ENCODE peak calls at places on chromosomes 12 and 14, in ten cellular contexts. E is H9, U is PC-9, Y is Karpas-422, Q is trophoblast cell, F is fibroblast of lung, P is keratinocyte, R is HCT116, A is neural progenitor cell, H is GM23338. V is an unnamed sample.

GRCh38 chr12:115522010-115522409 is 755.5 kb downstream of the MED13L start:
- DNase-seq in E (no peak), U (no peak), Y (no peak), Q (no peak), F (no peak), P (no peak), R (no peak), A (no peak), H (no peak), V (no peak)

GRCh38 chr12:13044859-13045384 is 741 bp downstream of the FAM234B start:
- DNase-seq in E (no peak), U (no peak), Y (no peak), Q (no peak), F (peak), P (no peak), R (no peak), A (no peak), H (no peak), V (no peak)

GRCh38 chr14:22928237-22929103 is 706 bp downstream of the PRMT5 start:
- DNase-seq in E (no peak), U (no peak), Y (peak), Q (no peak), F (no peak), P (no peak), R (no peak), A (peak), H (no peak), V (no peak)

GRCh38 chr12:116818341-116818856 is 62.8 kb downstream of the HRK start:
- DNase-seq in E (no peak), U (no peak), Y (peak), Q (no peak), F (peak), P (no peak), R (no peak), A (no peak), H (no peak), V (no peak)

GRCh38 chr12:50614167-50614762 is 109.5 kb downstream of the DIP2B start:
- DNase-seq in E (no peak), U (peak), Y (no peak), Q (no peak), F (peak), P (no peak), R (peak), A (no peak), H (peak), V (no peak)

GRCh38 chr14:94897092-94897491 is 127.2 kb upstream of the GSC start:
- DNase-seq in E (no peak), U (no peak), Y (no peak), Q (no peak), F (peak), P (no peak), R (no peak), A (no peak), H (no peak), V (no peak)

GRCh38 chr14:32366995-32367394 is 37.9 kb downstream of the AKAP6 start:
- DNase-seq in E (no peak), U (no peak), Y (no peak), Q (no peak), F (peak), P (no peak), R (no peak), A (peak), H (no peak), V (no peak)

GRCh38 chr14:32693114-32693513 is 245.6 kb upstream of the NPAS3 start:
- DNase-seq in E (peak), U (no peak), Y (no peak), Q (no peak), F (peak), P (no peak), R (no peak), A (no peak), H (peak), V (no peak)

GRCh38 chr12:6891637-6892036 is 13.0 kb upstream of the LRRC23 start:
- DNase-seq in E (no peak), U (no peak), Y (no peak), Q (no peak), F (no peak), P (no peak), R (no peak), A (no peak), H (no peak), V (no peak)

GRCh38 chr12:70732287-70732686 is 95.1 kb upstream of the PTPRB start:
- DNase-seq in E (no peak), U (no peak), Y (no peak), Q (no peak), F (no peak), P (no peak), R (no peak), A (no peak), H (no peak), V (no peak)

GRCh38 chr14:99267871-99268775 is 3.9 kb downstream of the BCL11B start:
- DNase-seq in E (no peak), U (no peak), Y (no peak), Q (no peak), F (no peak), P (no peak), R (no peak), A (no peak), H (no peak), V (no peak)

GRCh38 chr12:79737875-79738718 is 47.3 kb upstream of the PAWR start:
- DNase-seq in E (no peak), U (peak), Y (peak), Q (peak), F (peak), P (peak), R (peak), A (peak), H (peak), V (peak)

GRCh38 chr12:27237790-27238771 is 6.0 kb upstream of the STK38L start:
- DNase-seq in E (no peak), U (peak), Y (no peak), Q (peak), F (no peak), P (no peak), R (no peak), A (no peak), H (no peak), V (no peak)

GRCh38 chr14:51865953-51866747 is 5.7 kb downstream of the GNG2 start:
- DNase-seq in E (no peak), U (no peak), Y (peak), Q (no peak), F (no peak), P (no peak), R (no peak), A (no peak), H (peak), V (no peak)

GRCh38 chr14:21042918-21043317 is 756 bp downstream of the RNASE7 start:
- DNase-seq in E (no peak), U (no peak), Y (no peak), Q (no peak), F (no peak), P (no peak), R (no peak), A (no peak), H (no peak), V (no peak)

GRCh38 chr12:121801601-121802484 is 2.0 kb upstream of the SETD1B start:
- DNase-seq in E (peak), U (no peak), Y (peak), Q (no peak), F (peak), P (no peak), R (no peak), A (peak), H (peak), V (no peak)

GRCh38 chr14:69828879-69829278 is 31.8 kb upstream of the SLC10A1 start:
- DNase-seq in E (no peak), U (no peak), Y (no peak), Q (no peak), F (no peak), P (no peak), R (no peak), A (no peak), H (no peak), V (no peak)

GRCh38 chr12:65740873-65741600 is 83.2 kb upstream of the HMGA2 start:
- DNase-seq in E (peak), U (no peak), Y (no peak), Q (peak), F (peak), P (no peak), R (no peak), A (peak), H (peak), V (peak)

GRCh38 chr14:54187439-54187838 is 209.4 kb upstream of the CDKN3 start:
- DNase-seq in E (no peak), U (no peak), Y (no peak), Q (no peak), F (no peak), P (no peak), R (no peak), A (peak), H (no peak), V (no peak)

GRCh38 chr12:130127909-130128763 is 34.1 kb upstream of the FZD10 start:
- DNase-seq in E (no peak), U (no peak), Y (no peak), Q (no peak), F (no peak), P (no peak), R (no peak), A (no peak), H (no peak), V (no peak)

GRCh38 chr14:100609331-100609870 is 22.2 kb upstream of the BEGAIN start:
- DNase-seq in E (peak), U (no peak), Y (no peak), Q (no peak), F (no peak), P (no peak), R (no peak), A (no peak), H (no peak), V (no peak)

GRCh38 chr12:126858586-126858985 is 1408.4 kb upstream of the TMEM132C start:
- DNase-seq in E (no peak), U (no peak), Y (no peak), Q (no peak), F (no peak), P (no peak), R (no peak), A (no peak), H (no peak), V (no peak)

DNA sequence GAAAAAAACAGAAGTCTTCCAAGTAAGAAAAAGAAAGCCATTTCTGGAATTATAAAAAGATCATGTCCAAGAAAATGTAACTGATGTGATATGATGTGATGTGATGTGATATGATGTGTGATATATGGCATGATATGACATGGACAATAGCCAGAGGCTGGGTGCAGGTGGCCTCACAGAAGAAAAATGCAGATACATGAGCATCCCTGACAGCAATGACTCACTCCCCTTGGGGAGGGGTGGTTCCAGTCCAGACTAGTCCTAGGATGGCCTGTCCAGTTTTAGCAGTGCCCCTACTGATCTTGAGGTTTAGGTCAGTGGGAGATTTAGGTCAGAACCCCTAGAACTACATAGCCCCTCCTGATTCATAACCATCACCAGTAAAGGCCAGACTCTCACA is 3.5 kb upstream of the RHOJ start:
- DNase-seq in E (no peak), U (no peak), Y (no peak), Q (peak), F (no peak), P (no peak), R (no peak), A (no peak), H (no peak), V (no peak)
- H3K4me2 ChIP-seq in E (no peak), U (no peak), Y (no peak), Q (no peak), F (no peak), P (peak), R (no peak), A (no peak), H (no peak), V (no peak)

DNA sequence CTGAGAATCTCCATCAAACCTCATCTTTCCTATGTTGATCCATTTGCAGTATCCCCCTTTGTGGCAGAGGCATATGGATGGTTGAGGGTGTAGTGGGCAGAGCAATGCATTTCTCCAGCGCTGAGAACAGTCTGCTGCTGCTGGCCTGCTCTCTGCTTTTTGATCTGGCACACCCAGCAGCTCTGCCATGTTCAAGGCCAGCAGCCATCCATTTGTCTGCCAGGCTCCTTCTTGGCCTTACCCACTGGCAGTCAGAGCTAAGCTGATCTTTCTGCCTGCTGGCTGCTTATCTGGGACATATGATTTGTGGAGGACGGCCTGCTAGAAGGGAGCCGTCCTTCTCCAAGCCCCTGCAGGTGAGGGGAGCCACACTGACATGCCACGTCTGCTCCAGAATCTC is 17.0 kb downstream of the NPC2 start:
- DNase-seq in E (no peak), U (no peak), Y (no peak), Q (no peak), F (no peak), P (no peak), R (no peak), A (no peak), H (no peak), V (no peak)
- H3K4me2 ChIP-seq in E (no peak), U (no peak), Y (no peak), Q (no peak), F (no peak), P (no peak), R (no peak), A (no peak), H (no peak), V (no peak)

GRCh38 chr14:34650786-34651584 is 21.0 kb upstream of the SNX6 start:
- DNase-seq in E (no peak), U (peak), Y (no peak), Q (peak), F (peak), P (peak), R (peak), A (no peak), H (no peak), V (peak)
- H3K4me2 ChIP-seq in E (no peak), U (peak), Y (no peak), Q (no peak), F (peak), P (peak), R (peak), A (no peak), H (no peak), V (no peak)

DNA sequence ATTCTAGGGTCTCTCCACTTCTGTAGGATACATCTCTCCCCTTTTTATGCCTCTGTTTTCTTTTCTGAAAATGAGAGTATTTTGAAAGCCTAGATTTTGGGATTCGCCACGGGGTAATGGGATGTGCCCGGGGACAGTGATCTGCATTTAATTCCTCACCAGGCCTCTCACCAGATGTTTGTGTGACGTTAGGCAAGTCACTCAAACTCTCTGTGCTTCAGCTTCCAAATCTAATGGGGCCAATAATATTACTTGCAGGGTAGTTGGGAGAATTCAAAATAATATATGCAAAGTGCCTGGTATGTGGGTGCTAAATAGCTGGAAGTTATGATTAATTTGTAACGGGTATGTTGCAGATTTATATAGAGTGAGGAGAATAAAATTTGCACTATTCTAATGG is 78.8 kb downstream of the C12orf75 start:
- DNase-seq in E (no peak), U (no peak), Y (no peak), Q (no peak), F (no peak), P (no peak), R (no peak), A (no peak), H (no peak), V (no peak)
- H3K4me2 ChIP-seq in E (no peak), U (no peak), Y (no peak), Q (no peak), F (no peak), P (no peak), R (no peak), A (no peak), H (no peak), V (no peak)

DNA sequence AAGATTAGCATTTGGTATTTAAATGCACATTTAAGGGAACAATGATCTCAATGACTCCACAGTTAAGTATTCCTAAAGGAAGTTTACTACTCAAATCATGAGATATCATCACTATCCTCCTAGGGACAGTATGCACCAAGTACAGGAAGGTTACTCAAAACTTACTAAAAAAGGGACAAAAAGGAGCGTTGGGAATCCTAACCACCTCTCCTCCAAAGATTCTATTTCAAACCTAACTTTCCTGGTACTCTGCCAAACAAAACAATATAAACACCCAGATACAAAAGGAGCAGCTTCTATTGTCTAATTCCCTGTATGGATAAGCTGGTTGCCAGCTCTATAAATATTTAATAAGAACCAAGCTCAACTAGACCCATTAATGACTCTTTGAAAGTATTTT is 377.7 kb downstream of the NUAK1 start:
- DNase-seq in E (no peak), U (no peak), Y (no peak), Q (no peak), F (peak), P (no peak), R (no peak), A (no peak), H (no peak), V (no peak)
- H3K4me2 ChIP-seq in E (no peak), U (no peak), Y (no peak), Q (no peak), F (no peak), P (no peak), R (no peak), A (no peak), H (no peak), V (no peak)

DNA sequence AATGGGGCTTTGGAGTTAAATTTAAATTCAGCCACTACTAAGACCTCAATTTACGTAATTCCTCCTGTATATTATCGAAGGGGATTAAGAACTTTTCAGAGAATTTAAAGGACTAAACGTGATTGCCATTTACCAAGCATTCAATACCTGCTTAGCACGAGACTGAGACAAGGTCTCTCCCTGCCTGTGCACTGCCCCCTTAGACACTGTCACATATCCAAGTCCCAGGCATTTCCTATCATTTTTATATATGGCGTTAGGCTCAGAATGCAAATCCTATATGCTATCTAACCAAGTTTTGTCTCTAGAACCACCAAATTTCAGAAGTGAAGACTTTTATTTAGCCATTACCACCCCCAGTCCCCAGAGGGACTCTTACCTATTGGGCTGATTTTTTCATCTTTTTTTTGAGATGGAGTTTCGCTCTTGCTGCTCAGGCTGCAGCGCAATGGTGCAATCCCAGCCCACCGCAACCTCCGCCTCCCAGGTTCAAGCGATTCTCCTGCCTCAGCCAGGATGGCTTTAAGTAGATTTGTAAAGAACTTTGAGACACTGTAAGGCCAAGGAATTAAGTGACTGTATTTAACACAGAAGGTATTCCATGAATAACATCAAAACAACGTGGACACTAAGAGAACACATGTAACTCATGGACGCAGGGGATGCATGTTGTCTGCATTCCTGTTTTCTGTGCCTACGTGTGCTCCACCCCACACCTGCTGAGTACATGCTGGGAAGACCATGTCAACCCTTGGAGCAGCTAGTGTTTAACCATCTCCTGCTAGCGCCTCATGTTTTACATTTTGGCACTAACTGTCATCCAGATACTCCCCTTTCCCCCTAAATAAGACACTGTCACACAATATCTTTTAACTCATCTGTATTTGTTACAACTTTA is 6.4 kb downstream of the HSP90AA1 start:
- DNase-seq in E (no peak), U (no peak), Y (peak), Q (no peak), F (no peak), P (no peak), R (no peak), A (no peak), H (no peak), V (no peak)
- H3K4me2 ChIP-seq in E (no peak), U (no peak), Y (no peak), Q (no peak), F (no peak), P (no peak), R (no peak), A (no peak), H (no peak), V (no peak)

GRCh38 chr12:92947589-92948215 is 18.6 kb upstream of the EEA1 start:
- DNase-seq in E (no peak), U (no peak), Y (no peak), Q (no peak), F (no peak), P (no peak), R (no peak), A (no peak), H (no peak), V (no peak)
- H3K4me2 ChIP-seq in E (no peak), U (no peak), Y (no peak), Q (no peak), F (no peak), P (no peak), R (no peak), A (no peak), H (no peak), V (no peak)

GRCh38 chr12:51821423-51822260 is 26.9 kb downstream of the FIGNL2 start:
- DNase-seq in E (no peak), U (no peak), Y (no peak), Q (no peak), F (no peak), P (no peak), R (no peak), A (peak), H (peak), V (no peak)
- H3K4me2 ChIP-seq in E (peak), U (no peak), Y (peak), Q (peak), F (peak), P (peak), R (peak), A (peak), H (peak), V (peak)

DNA sequence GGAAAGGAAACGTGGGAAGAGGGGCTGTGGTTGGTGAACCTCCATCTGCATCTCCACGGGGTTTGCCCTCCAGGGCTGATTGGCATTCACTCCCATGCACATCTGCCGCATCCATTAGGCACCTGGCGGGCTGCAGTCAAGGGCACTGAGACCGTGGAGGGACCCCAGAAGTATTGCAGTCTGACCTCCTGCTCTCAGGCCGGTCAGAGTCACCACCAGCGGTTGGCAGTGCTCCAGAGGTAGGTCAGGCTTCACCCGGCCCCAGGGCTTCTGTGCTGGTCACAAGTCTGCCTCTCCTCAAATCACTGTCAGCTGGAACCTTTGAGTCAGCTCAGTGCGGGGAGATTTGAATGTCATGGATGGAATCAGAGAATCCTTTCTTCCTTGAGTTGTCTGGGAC is 132.3 kb downstream of the PAPOLA start:
- DNase-seq in E (no peak), U (no peak), Y (peak), Q (no peak), F (no peak), P (no peak), R (no peak), A (no peak), H (no peak), V (no peak)
- H3K4me2 ChIP-seq in E (no peak), U (no peak), Y (peak), Q (no peak), F (no peak), P (no peak), R (no peak), A (no peak), H (no peak), V (no peak)

DNA sequence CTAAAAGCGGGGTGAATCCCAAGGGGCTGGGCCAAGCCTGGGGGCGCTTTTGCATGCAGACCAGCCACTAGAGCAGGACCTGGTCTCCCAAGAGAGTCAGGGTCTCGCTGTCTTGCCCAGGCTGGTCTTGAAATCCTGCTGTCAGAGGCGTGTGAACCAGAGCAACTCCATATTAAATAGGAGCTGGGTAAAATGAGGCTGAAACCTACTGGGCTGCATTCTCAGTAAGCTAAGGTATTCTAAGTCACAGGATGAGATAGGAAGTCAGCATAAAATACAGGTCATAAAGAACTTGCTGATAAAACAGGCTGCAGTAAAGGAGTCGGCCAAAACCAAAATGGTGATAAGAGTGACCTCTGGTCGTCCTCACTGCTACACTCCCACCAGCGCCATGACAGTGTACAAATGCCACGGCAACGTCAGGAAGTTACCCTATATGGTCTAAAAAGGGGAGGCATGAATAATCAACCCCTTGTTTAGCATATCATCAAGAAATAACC is 13.5 kb upstream of the DPF3 start:
- DNase-seq in E (no peak), U (no peak), Y (peak), Q (no peak), F (peak), P (no peak), R (no peak), A (no peak), H (no peak), V (peak)
- H3K4me2 ChIP-seq in E (no peak), U (peak), Y (peak), Q (no peak), F (no peak), P (no peak), R (peak), A (no peak), H (peak), V (peak)